ENCODE peak calls at places on chromosomes 7 and 10, in seven cellular contexts. D is GM10248, P is fibroblast of pulmonary artery, U is natural killer cell, M is A549, N is colonic mucosa, V is glutamatergic neuron. Z is an unnamed sample.

GRCh38 chr10:79286318-79286951 is 60.8 kb upstream of the PPIF start:
- DNase-seq in V (no peak), N (peak), P (peak), D (peak), M (no peak), U (peak), Z (no peak)

GRCh38 chr7:44580945-44581344 is 1.1 kb downstream of the TMED4 start:
- DNase-seq in P (no peak), U (no peak), M (no peak), D (no peak), V (no peak), N (peak), Z (no peak)

GRCh38 chr10:78973901-78974408 is 94.8 kb upstream of the ZMIZ1 start:
- DNase-seq in U (no peak), P (peak), M (peak), N (peak), V (peak), D (no peak), Z (no peak)

GRCh38 chr7:44853391-44853790 is 5.5 kb upstream of the H2AZ2 start:
- DNase-seq in P (no peak), U (no peak), N (no peak), V (no peak), M (peak), D (no peak), Z (no peak)

GRCh38 chr7:18654709-18655108 is 159.2 kb downstream of the HDAC9 start:
- DNase-seq in N (no peak), V (no peak), D (no peak), U (no peak), P (no peak), M (no peak), Z (no peak)

GRCh38 chr10:50464004-50464409 is 159.7 kb downstream of the SGMS1 start:
- DNase-seq in V (no peak), P (peak), M (no peak), U (no peak), N (no peak), D (no peak), Z (no peak)

GRCh38 chr7:84510501-84510900 is 315.9 kb upstream of the SEMA3A start:
- DNase-seq in M (no peak), D (no peak), V (no peak), P (peak), N (no peak), U (no peak), Z (no peak)

GRCh38 chr10:100072514-100072913 is 9.2 kb downstream of the CPN1 start:
- DNase-seq in N (no peak), V (no peak), P (no peak), M (peak), U (no peak), D (no peak), Z (no peak)

GRCh38 chr7:102875700-102876192 is 37.1 kb upstream of the LRRC17 start:
- DNase-seq in V (no peak), N (no peak), P (peak), U (no peak), M (peak), D (no peak), Z (no peak)

GRCh38 chr7:23268746-23269145 is 22.2 kb downstream of the GPNMB start:
- DNase-seq in U (no peak), V (no peak), N (no peak), D (no peak), P (no peak), M (no peak), Z (no peak)

GRCh38 chr10:110629680-110630191 is 14.4 kb upstream of the RBM20 start:
- DNase-seq in N (peak), V (no peak), D (no peak), M (peak), P (peak), U (no peak), Z (no peak)

GRCh38 chr10:27865221-27865635 is 119.6 kb upstream of the MKX start:
- DNase-seq in V (no peak), P (no peak), U (no peak), M (no peak), N (no peak), D (no peak), Z (no peak)
- TF ChIP-seq CTCF in V (no peak), P (no peak), U (no peak), M (no peak), N (no peak), D (no peak), Z (peak)

DNA sequence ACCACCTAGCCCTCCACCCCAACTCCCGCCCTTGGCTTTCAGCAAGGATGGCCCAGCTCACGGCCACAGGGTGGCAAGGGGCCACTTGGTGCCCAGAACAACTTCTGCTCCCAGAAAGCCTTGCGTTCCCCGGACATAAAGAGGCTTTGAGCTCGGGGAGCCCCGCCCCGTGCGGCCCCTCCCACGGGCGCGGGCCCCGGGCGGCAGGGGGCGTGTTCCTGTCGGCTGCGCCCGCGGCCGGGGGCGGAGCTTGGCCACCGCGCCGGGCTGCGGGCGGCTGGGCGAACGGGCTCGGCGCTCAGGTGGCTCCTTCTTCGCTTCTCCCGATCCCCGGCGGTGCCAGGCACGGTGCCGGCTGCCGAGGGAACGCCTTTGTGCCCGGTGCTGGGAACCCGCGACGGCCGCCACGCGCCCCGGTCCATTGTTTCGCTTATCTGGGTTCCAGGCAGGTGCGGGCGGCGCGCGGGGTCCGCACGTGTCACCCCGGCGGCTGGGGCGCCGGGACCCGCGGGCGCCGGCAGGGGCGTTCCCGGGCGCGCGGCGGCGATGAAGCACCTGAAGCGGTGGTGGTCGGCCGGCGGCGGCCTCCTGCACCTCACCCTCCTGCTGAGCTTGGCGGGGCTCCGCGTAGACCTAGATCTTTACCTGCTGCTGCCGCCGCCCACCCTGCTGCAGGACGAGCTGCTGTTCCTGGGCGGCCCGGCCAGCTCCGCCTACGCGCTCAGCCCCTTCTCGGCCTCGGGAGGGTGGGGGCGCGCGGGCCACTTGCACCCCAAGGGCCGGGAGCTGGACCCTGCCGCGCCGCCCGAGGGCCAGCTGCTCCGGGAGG is at the start of gene NFE2L3:
- DNase-seq in U (peak), N (peak), D (peak), M (peak), P (peak), V (peak), Z (peak)
- TF ChIP-seq CTCF in U (no peak), N (no peak), D (peak), M (no peak), P (no peak), V (no peak), Z (peak)

GRCh38 chr7:148142660-148143248 is 447.8 kb upstream of the C7orf33 start:
- DNase-seq in V (no peak), P (peak), N (peak), U (no peak), M (peak), D (no peak), Z (no peak)
- TF ChIP-seq CTCF in V (peak), P (peak), N (peak), U (no peak), M (peak), D (peak), Z (peak)

DNA sequence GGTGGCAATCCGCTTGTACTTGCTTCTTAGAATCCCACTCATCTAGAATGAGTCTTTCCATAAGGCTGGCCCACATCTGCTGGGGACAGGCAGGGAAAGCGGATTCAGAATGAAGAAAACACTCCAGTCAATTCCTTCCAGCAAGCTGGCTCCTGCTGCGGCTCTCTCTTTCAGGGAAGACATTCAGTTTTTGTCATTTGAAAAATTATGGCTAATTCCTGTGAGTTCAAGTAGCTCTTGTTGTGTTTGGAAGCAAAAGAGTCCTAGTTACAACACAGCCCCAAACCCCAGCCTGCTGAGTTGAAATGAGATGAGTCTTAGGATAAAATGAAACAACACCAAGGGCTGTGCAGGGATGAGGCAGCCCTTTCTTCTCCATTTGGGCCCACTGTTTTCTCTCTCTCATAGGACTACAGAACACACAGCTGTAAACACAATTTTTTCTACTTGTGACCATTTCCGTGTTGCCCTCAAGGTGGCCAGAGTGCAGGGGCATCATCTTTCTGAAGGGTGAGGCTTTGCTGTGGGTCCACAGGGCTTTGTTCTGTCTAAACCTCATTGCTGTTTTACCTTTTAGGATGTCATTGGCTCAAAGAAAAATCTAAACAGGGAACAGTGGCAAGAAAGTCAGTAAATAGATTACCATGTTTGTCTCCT is 90.8 kb upstream of the EEPD1 start:
- DNase-seq in D (no peak), M (no peak), V (no peak), P (no peak), U (no peak), N (no peak), Z (no peak)
- TF ChIP-seq CTCF in D (no peak), M (no peak), V (no peak), P (no peak), U (no peak), N (no peak), Z (no peak)

GRCh38 chr7:74405191-74405898 is 48.4 kb upstream of the GTF2IRD1 start:
- DNase-seq in M (peak), D (no peak), N (no peak), P (peak), V (peak), U (no peak), Z (no peak)
- TF ChIP-seq CTCF in M (peak), D (no peak), N (no peak), P (peak), V (peak), U (no peak), Z (peak)

GRCh38 chr7:108384721-108385483 is 71.3 kb downstream of the NRCAM start:
- DNase-seq in P (no peak), N (no peak), M (peak), V (no peak), U (no peak), D (peak), Z (no peak)
- TF ChIP-seq CTCF in P (no peak), N (no peak), M (peak), V (no peak), U (no peak), D (peak), Z (no peak)